ENCODE peak calls at places on chromosomes 5 and 9, in four cellular contexts. I, Q, O and Y are unnamed samples.

GRCh38 chr9:86557063-86557766 is 203.0 kb upstream of the TUT7 start:
- DNase-seq in O (no peak), Q (no peak), I (no peak), Y (no peak)

GRCh38 chr5:30405821-30406220 is 787.7 kb upstream of the CDH6 start:
- DNase-seq in Q (no peak), O (no peak), I (no peak), Y (no peak)

GRCh38 chr5:43066231-43066798 is 26.2 kb upstream of the ANXA2R start:
- DNase-seq in O (peak; percentile 55), I (peak; percentile 78), Q (peak; percentile 30), Y (peak; percentile 84)

GRCh38 chr5:173441053-173441628 is 112.9 kb upstream of the STC2 start:
- DNase-seq in I (no peak), O (no peak), Q (no peak), Y (no peak)

GRCh38 chr5:3343211-3343610 is 252.4 kb upstream of the IRX1 start:
- DNase-seq in Q (no peak), O (no peak), I (no peak), Y (no peak)

GRCh38 chr5:81768960-81769452 is 18.1 kb upstream of the SSBP2 start:
- DNase-seq in Q (no peak), O (peak; percentile 3), I (no peak), Y (no peak)

GRCh38 chr5:51082741-51083140 is 300.5 kb upstream of the ISL1 start:
- DNase-seq in I (no peak), Q (no peak), O (no peak), Y (no peak)

GRCh38 chr5:67409342-67409741 is 212.7 kb upstream of the CD180 start:
- DNase-seq in Q (no peak), I (no peak), O (no peak), Y (no peak)

GRCh38 chr5:147437161-147437596 is 72.7 kb downstream of the DPYSL3 start:
- DNase-seq in I (no peak), Q (no peak), O (no peak), Y (peak; percentile 85)

GRCh38 chr9:2341956-2342355 is 279.6 kb upstream of the VLDLR start:
- DNase-seq in Q (no peak), O (no peak), I (no peak), Y (no peak)

GRCh38 chr5:154575869-154576806 is 98.1 kb upstream of the HAND1 start:
- DNase-seq in I (no peak), Q (peak; percentile 66), O (peak; percentile 4), Y (peak; percentile 35)

GRCh38 chr5:96868603-96869371 is 7.5 kb upstream of the ERAP2 start:
- DNase-seq in Q (no peak), O (peak; percentile 62), I (peak; percentile 70), Y (peak; percentile 78)

GRCh38 chr5:139707445-139708003 is 59.4 kb downstream of the CXXC5 start:
- DNase-seq in O (peak; percentile 68), Q (no peak), I (no peak), Y (peak; percentile 42)

GRCh38 chr5:90264930-90265857 is 144.4 kb downstream of the CETN3 start:
- DNase-seq in Q (peak; percentile 41), O (peak; percentile 35), I (peak; percentile 82), Y (peak; percentile 83)

GRCh38 chr5:88883059-88883565 is at the start of gene MEF2C:
- DNase-seq in I (peak; percentile 87), O (no peak), Q (no peak), Y (peak; percentile 59)

GRCh38 chr5:124596595-124597388 is 149.6 kb downstream of the ZNF608 start:
- DNase-seq in I (peak; percentile 65), O (peak; percentile 89), Q (no peak), Y (no peak)

GRCh38 chr9:72734631-72735030 is 213.2 kb downstream of the TMC1 start:
- DNase-seq in Q (no peak), O (no peak), I (no peak), Y (no peak)

GRCh38 chr5:151656311-151656710 is 30.4 kb downstream of the SPARC start:
- DNase-seq in I (no peak), Q (no peak), O (no peak), Y (no peak)

GRCh38 chr5:66246621-66247020 is 102.5 kb downstream of the SREK1 start:
- DNase-seq in I (no peak), O (no peak), Q (no peak), Y (no peak)
- TF ChIP-seq JUNB in I (no peak), O (no peak), Q (no peak), Y (no peak)

GRCh38 chr5:135133181-135133580 is 99.2 kb upstream of the PITX1 start:
- DNase-seq in I (no peak), O (no peak), Q (no peak), Y (no peak)

GRCh38 chr5:135131801-135132675 is 98.0 kb upstream of the PITX1 start:
- DNase-seq in Q (no peak), I (no peak), O (no peak), Y (no peak)

GRCh38 chr5:135128361-135128760 is 94.3 kb upstream of the PITX1 start:
- DNase-seq in I (no peak), O (no peak), Q (no peak), Y (no peak)

GRCh38 chr5:135129307-135129706 is 95.3 kb upstream of the PITX1 start:
- DNase-seq in Q (no peak), O (no peak), I (no peak), Y (no peak)

GRCh38 chr5:135130526-135131215 is 96.6 kb upstream of the PITX1 start:
- DNase-seq in I (no peak), O (no peak), Q (no peak), Y (no peak)
- H2AFZ ChIP-seq in I (no peak overlapping the region), O (no peak overlapping the region), Q (no peak overlapping the region), Y (no peak overlapping the region)

GRCh38 chr9:107929439-107929838 is 439.9 kb upstream of the KLF4 start:
- DNase-seq in Q (no peak), I (no peak), O (no peak), Y (no peak)
- TF ChIP-seq JUNB in Q (no peak), I (no peak), O (no peak), Y (no peak)

GRCh38 chr5:35656721-35657120 is 39.1 kb downstream of the SPEF2 start:
- DNase-seq in I (no peak), Q (no peak), O (no peak), Y (peak; percentile 62)
- H2AFZ ChIP-seq in I (no peak overlapping the region), Q (no peak overlapping the region), O (no peak overlapping the region), Y (no peak overlapping the region)

GRCh38 chr9:69542048-69542447 is 130.1 kb downstream of the APBA1 start:
- DNase-seq in I (no peak), Q (no peak), O (no peak), Y (no peak)
- TF ChIP-seq JUNB in I (no peak), Q (no peak), O (no peak), Y (no peak)

DNA sequence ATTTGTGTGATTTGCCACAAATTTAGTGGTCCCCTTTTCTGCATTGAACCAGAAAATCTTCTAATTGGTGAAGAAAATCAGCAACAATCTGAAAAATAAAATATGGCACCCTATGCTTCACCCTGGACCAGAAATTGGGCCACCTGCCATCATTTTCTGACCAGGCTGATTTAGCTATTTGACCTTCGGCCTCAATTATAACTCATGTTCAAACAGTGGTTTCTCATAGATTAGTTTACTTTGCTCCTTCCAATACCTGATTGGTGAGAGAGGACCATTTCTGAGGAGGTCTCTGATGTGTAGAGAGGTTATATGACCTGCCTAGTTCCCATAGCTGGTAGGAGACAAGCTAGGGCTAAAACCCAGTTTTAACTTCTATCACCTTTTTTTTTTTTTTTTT is 59.0 kb downstream of the PTTG1 start:
- DNase-seq in Q (no peak), I (no peak), O (peak; percentile 52), Y (no peak)
- H2AFZ ChIP-seq in Q (no peak overlapping the region), I (no peak overlapping the region), O (no peak overlapping the region), Y (no peak overlapping the region)

GRCh38 chr5:112552791-112553190 is 133.7 kb upstream of the EPB41L4A start:
- DNase-seq in Q (no peak), O (no peak), I (no peak), Y (no peak)
- TF ChIP-seq JUNB in Q (no peak), O (no peak), I (no peak), Y (no peak)